ENCODE peak calls at places on chromosome 4, in six cellular contexts. One of them, this sample, is unnamed.

GRCh38 chr4:109046549-109047171 is 255.8 kb downstream of the COL25A1 start:
- DNase-seq in A549: no peak
- DNase-seq in esophagus muscularis mucosa: no peak
- DNase-seq in lung: no peak
- DNase-seq in WERI-Rb-1: no peak
- DNase-seq in foreskin fibroblast: peak
- DNase-seq in this sample: peak

GRCh38 chr4:106773106-106773905 is 262.8 kb downstream of the DKK2 start:
- DNase-seq in esophagus muscularis mucosa: no peak
- DNase-seq in A549: no peak
- DNase-seq in lung: no peak
- DNase-seq in WERI-Rb-1: no peak
- DNase-seq in foreskin fibroblast: peak
- DNase-seq in this sample: no peak

GRCh38 chr4:175891863-175892262 is 79.8 kb upstream of the GPM6A start:
- DNase-seq in A549: no peak
- DNase-seq in esophagus muscularis mucosa: no peak
- DNase-seq in WERI-Rb-1: no peak
- DNase-seq in foreskin fibroblast: peak
- DNase-seq in lung: no peak
- DNase-seq in this sample: no peak

GRCh38 chr4:89420507-89420906 is 112.9 kb upstream of the GPRIN3 start:
- DNase-seq in WERI-Rb-1: no peak
- DNase-seq in A549: no peak
- DNase-seq in esophagus muscularis mucosa: no peak
- DNase-seq in foreskin fibroblast: peak
- DNase-seq in lung: no peak
- DNase-seq in this sample: no peak

GRCh38 chr4:1516881-1517480 is 110.7 kb upstream of the NKX1-1 start:
- DNase-seq in A549: no peak
- DNase-seq in WERI-Rb-1: no peak
- DNase-seq in foreskin fibroblast: no peak
- DNase-seq in esophagus muscularis mucosa: no peak
- DNase-seq in lung: no peak
- DNase-seq in this sample: no peak

GRCh38 chr4:162852642-162853041 is 314.0 kb downstream of the NAF1 start:
- DNase-seq in foreskin fibroblast: no peak
- DNase-seq in A549: no peak
- DNase-seq in WERI-Rb-1: no peak
- DNase-seq in lung: no peak
- DNase-seq in esophagus muscularis mucosa: no peak
- DNase-seq in this sample: no peak

GRCh38 chr4:82517043-82517442 is 44.7 kb downstream of the TMEM150C start:
- DNase-seq in A549: no peak
- DNase-seq in esophagus muscularis mucosa: no peak
- DNase-seq in lung: no peak
- DNase-seq in foreskin fibroblast: peak
- DNase-seq in WERI-Rb-1: no peak
- DNase-seq in this sample: no peak

GRCh38 chr4:39526810-39527295 is 386 bp downstream of the UGDH start:
- DNase-seq in WERI-Rb-1: no peak
- DNase-seq in esophagus muscularis mucosa: no peak
- DNase-seq in lung: no peak
- DNase-seq in foreskin fibroblast: no peak
- DNase-seq in A549: no peak
- DNase-seq in this sample: no peak

GRCh38 chr4:34170941-34171340 is 2073.4 kb downstream of the ARAP2 start:
- DNase-seq in A549: no peak
- DNase-seq in esophagus muscularis mucosa: no peak
- DNase-seq in WERI-Rb-1: no peak
- DNase-seq in foreskin fibroblast: peak
- DNase-seq in lung: no peak
- DNase-seq in this sample: no peak

GRCh38 chr4:163070023-163070422 is 96.7 kb downstream of the NAF1 start:
- DNase-seq in foreskin fibroblast: no peak
- DNase-seq in lung: no peak
- DNase-seq in A549: no peak
- DNase-seq in WERI-Rb-1: no peak
- DNase-seq in esophagus muscularis mucosa: no peak
- DNase-seq in this sample: no peak

GRCh38 chr4:86338521-86338920 is 21.3 kb downstream of the MAPK10 start:
- DNase-seq in foreskin fibroblast: peak
- DNase-seq in A549: no peak
- DNase-seq in WERI-Rb-1: no peak
- DNase-seq in lung: no peak
- DNase-seq in esophagus muscularis mucosa: no peak
- DNase-seq in this sample: no peak

GRCh38 chr4:165418116-165418515 is 39.3 kb downstream of the CPE start:
- DNase-seq in foreskin fibroblast: no peak
- DNase-seq in esophagus muscularis mucosa: no peak
- DNase-seq in A549: no peak
- DNase-seq in lung: no peak
- DNase-seq in WERI-Rb-1: no peak
- DNase-seq in this sample: no peak

GRCh38 chr4:119124314-119124713 is 11.3 kb upstream of the MYOZ2 start:
- DNase-seq in lung: no peak
- DNase-seq in esophagus muscularis mucosa: no peak
- DNase-seq in WERI-Rb-1: no peak
- DNase-seq in foreskin fibroblast: peak
- DNase-seq in A549: no peak
- DNase-seq in this sample: no peak

GRCh38 chr4:78621395-78621794 is 69.8 kb downstream of the ANXA3 start:
- DNase-seq in A549: no peak
- DNase-seq in foreskin fibroblast: no peak
- DNase-seq in WERI-Rb-1: no peak
- DNase-seq in esophagus muscularis mucosa: no peak
- DNase-seq in lung: no peak
- DNase-seq in this sample: no peak

GRCh38 chr4:7892212-7893019 is 47.2 kb downstream of the AFAP1 start:
- DNase-seq in foreskin fibroblast: peak
- DNase-seq in esophagus muscularis mucosa: no peak
- DNase-seq in A549: no peak
- DNase-seq in lung: no peak
- DNase-seq in WERI-Rb-1: peak
- DNase-seq in this sample: peak

GRCh38 chr4:4672397-4672796 is 130.5 kb upstream of the STX18 start:
- DNase-seq in esophagus muscularis mucosa: no peak
- DNase-seq in A549: no peak
- DNase-seq in WERI-Rb-1: no peak
- DNase-seq in lung: no peak
- DNase-seq in foreskin fibroblast: no peak
- DNase-seq in this sample: no peak

GRCh38 chr4:64883087-64883926 is 474.1 kb upstream of the TECRL start:
- DNase-seq in WERI-Rb-1: no peak
- DNase-seq in A549: no peak
- DNase-seq in lung: no peak
- DNase-seq in foreskin fibroblast: no peak
- DNase-seq in esophagus muscularis mucosa: no peak
- DNase-seq in this sample: no peak

GRCh38 chr4:16360694-16361262 is 134.5 kb upstream of the TAPT1 start:
- DNase-seq in A549: no peak
- DNase-seq in foreskin fibroblast: no peak
- DNase-seq in WERI-Rb-1: no peak
- DNase-seq in esophagus muscularis mucosa: no peak
- DNase-seq in lung: no peak
- DNase-seq in this sample: no peak

GRCh38 chr4:177339794-177340374 is 30.2 kb downstream of the NEIL3 start:
- DNase-seq in foreskin fibroblast: peak
- DNase-seq in esophagus muscularis mucosa: no peak
- DNase-seq in WERI-Rb-1: no peak
- DNase-seq in lung: no peak
- DNase-seq in A549: peak
- DNase-seq in this sample: peak

GRCh38 chr4:122577808-122578781 is 42.8 kb downstream of the IL21 start:
- DNase-seq in WERI-Rb-1: peak
- DNase-seq in foreskin fibroblast: peak
- DNase-seq in lung: no peak
- DNase-seq in esophagus muscularis mucosa: no peak
- DNase-seq in A549: peak
- DNase-seq in this sample: no peak
- H3K4me3 ChIP-seq in WERI-Rb-1: no peak
- H3K4me3 ChIP-seq in foreskin fibroblast: no peak
- H3K4me3 ChIP-seq in lung: no peak
- H3K4me3 ChIP-seq in esophagus muscularis mucosa: no peak
- H3K4me3 ChIP-seq in A549: no peak
- H3K4me3 ChIP-seq in this sample: no peak

DNA sequence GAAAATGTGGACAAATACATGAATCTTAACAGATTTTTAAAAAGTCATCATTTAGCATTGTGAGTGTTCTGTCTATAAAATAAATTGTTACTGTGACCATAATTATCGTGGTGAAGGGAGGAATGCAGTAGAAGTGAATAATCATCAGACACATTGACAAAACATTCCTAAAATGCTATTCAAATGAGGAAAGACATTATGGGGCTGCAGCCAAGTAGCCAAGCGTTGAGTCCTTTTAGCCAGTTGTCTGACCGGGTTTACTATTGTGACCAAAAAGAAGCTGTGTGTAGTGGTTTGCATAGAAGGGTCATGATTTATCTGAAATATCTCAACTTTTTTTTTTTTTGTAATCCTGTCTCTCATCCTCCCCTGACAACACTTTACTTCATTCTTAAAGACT is 19.5 kb downstream of the WWC2 start:
- DNase-seq in lung: no peak
- DNase-seq in foreskin fibroblast: peak
- DNase-seq in WERI-Rb-1: no peak
- DNase-seq in A549: no peak
- DNase-seq in esophagus muscularis mucosa: no peak
- DNase-seq in this sample: peak
- H3K4me3 ChIP-seq in lung: no peak
- H3K4me3 ChIP-seq in foreskin fibroblast: no peak
- H3K4me3 ChIP-seq in WERI-Rb-1: no peak
- H3K4me3 ChIP-seq in A549: no peak
- H3K4me3 ChIP-seq in esophagus muscularis mucosa: no peak
- H3K4me3 ChIP-seq in this sample: no peak

GRCh38 chr4:24655326-24655725 is 71.0 kb upstream of the DHX15 start:
- DNase-seq in foreskin fibroblast: no peak
- DNase-seq in A549: no peak
- DNase-seq in WERI-Rb-1: no peak
- DNase-seq in esophagus muscularis mucosa: no peak
- DNase-seq in lung: no peak
- DNase-seq in this sample: no peak

GRCh38 chr4:24646777-24647460 is 62.6 kb upstream of the DHX15 start:
- DNase-seq in A549: no peak
- DNase-seq in WERI-Rb-1: no peak
- DNase-seq in esophagus muscularis mucosa: no peak
- DNase-seq in lung: no peak
- DNase-seq in foreskin fibroblast: peak
- DNase-seq in this sample: no peak

GRCh38 chr4:24655971-24656370 is 71.6 kb upstream of the DHX15 start:
- DNase-seq in A549: no peak
- DNase-seq in WERI-Rb-1: no peak
- DNase-seq in esophagus muscularis mucosa: no peak
- DNase-seq in lung: no peak
- DNase-seq in foreskin fibroblast: no peak
- DNase-seq in this sample: no peak

GRCh38 chr4:24650849-24651248 is 66.5 kb upstream of the DHX15 start:
- DNase-seq in WERI-Rb-1: no peak
- DNase-seq in lung: no peak
- DNase-seq in esophagus muscularis mucosa: no peak
- DNase-seq in A549: no peak
- DNase-seq in foreskin fibroblast: no peak
- DNase-seq in this sample: no peak

GRCh38 chr4:24651266-24651665 is 66.9 kb upstream of the DHX15 start:
- DNase-seq in foreskin fibroblast: no peak
- DNase-seq in esophagus muscularis mucosa: no peak
- DNase-seq in lung: no peak
- DNase-seq in A549: no peak
- DNase-seq in WERI-Rb-1: no peak
- DNase-seq in this sample: no peak
- H3K4me3 ChIP-seq in foreskin fibroblast: no peak
- H3K4me3 ChIP-seq in esophagus muscularis mucosa: no peak
- H3K4me3 ChIP-seq in lung: no peak
- H3K4me3 ChIP-seq in A549: no peak
- H3K4me3 ChIP-seq in WERI-Rb-1: no peak
- H3K4me3 ChIP-seq in this sample: no peak

GRCh38 chr4:151667025-151667424 is 93.8 kb downstream of the GATB start:
- DNase-seq in foreskin fibroblast: peak
- DNase-seq in WERI-Rb-1: no peak
- DNase-seq in lung: no peak
- DNase-seq in esophagus muscularis mucosa: no peak
- DNase-seq in A549: no peak
- DNase-seq in this sample: no peak
- H3K4me3 ChIP-seq in foreskin fibroblast: no peak
- H3K4me3 ChIP-seq in WERI-Rb-1: no peak
- H3K4me3 ChIP-seq in lung: no peak
- H3K4me3 ChIP-seq in esophagus muscularis mucosa: no peak
- H3K4me3 ChIP-seq in A549: no peak
- H3K4me3 ChIP-seq in this sample: no peak

GRCh38 chr4:184416913-184417734 is 57.2 kb downstream of the IRF2 start:
- DNase-seq in foreskin fibroblast: no peak
- DNase-seq in lung: no peak
- DNase-seq in WERI-Rb-1: no peak
- DNase-seq in esophagus muscularis mucosa: no peak
- DNase-seq in A549: no peak
- DNase-seq in this sample: no peak
- H3K4me3 ChIP-seq in foreskin fibroblast: peak
- H3K4me3 ChIP-seq in lung: no peak
- H3K4me3 ChIP-seq in WERI-Rb-1: no peak
- H3K4me3 ChIP-seq in esophagus muscularis mucosa: peak
- H3K4me3 ChIP-seq in A549: no peak
- H3K4me3 ChIP-seq in this sample: no peak

GRCh38 chr4:94454405-94454804 is 2.7 kb downstream of the PDLIM5 start:
- DNase-seq in esophagus muscularis mucosa: no peak
- DNase-seq in A549: no peak
- DNase-seq in foreskin fibroblast: no peak
- DNase-seq in lung: no peak
- DNase-seq in WERI-Rb-1: no peak
- DNase-seq in this sample: no peak
- H3K4me3 ChIP-seq in esophagus muscularis mucosa: peak
- H3K4me3 ChIP-seq in A549: peak
- H3K4me3 ChIP-seq in foreskin fibroblast: no peak
- H3K4me3 ChIP-seq in lung: no peak
- H3K4me3 ChIP-seq in WERI-Rb-1: no peak
- H3K4me3 ChIP-seq in this sample: peak

DNA sequence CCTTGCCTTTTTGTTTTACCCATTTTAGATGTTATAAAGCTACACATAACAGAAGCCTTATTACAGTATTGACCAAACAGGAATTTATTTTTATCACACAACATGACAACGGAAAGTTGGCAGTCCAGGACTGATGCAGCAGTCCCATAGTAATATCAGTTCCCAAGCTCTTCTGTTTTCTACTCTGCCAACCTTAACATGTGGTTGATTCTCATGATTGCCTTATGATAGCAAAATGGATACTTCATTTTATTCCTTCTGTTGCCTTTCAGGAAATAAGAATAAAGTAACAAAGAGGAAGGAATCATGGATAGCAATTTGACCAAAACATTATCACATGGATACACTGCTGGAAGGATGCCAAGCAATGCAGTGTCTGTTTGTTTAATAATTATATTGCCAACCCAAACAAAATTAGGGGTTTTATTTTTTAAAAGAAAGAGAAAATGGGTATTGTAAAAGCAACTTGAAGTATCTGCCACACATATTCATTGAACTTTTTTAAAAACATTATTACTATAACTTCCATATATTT is 275.7 kb downstream of the STPG2 start:
- DNase-seq in A549: no peak
- DNase-seq in WERI-Rb-1: no peak
- DNase-seq in foreskin fibroblast: no peak
- DNase-seq in esophagus muscularis mucosa: no peak
- DNase-seq in lung: no peak
- DNase-seq in this sample: no peak
- H3K4me3 ChIP-seq in A549: no peak
- H3K4me3 ChIP-seq in WERI-Rb-1: no peak
- H3K4me3 ChIP-seq in foreskin fibroblast: no peak
- H3K4me3 ChIP-seq in esophagus muscularis mucosa: no peak
- H3K4me3 ChIP-seq in lung: no peak
- H3K4me3 ChIP-seq in this sample: no peak